ENCODE peak calls at places on chromosomes 16 and 17, in seven cellular contexts. C is OCI-LY7, Q is hepatocyte, A is GM23338, T is A549, D is fibroblast of lung, W is GM23248. N is an unnamed sample.

GRCh38 chr17:39236981-39237441 is 11.3 kb upstream of the STAC2 start:
- DNase-seq in A (no peak), T (no peak), C (no peak), D (no peak), W (no peak), Q (peak), N (no peak)

GRCh38 chr16:11517926-11518325 is 68.8 kb downstream of the LITAF start:
- DNase-seq in W (no peak), T (no peak), C (no peak), Q (no peak), A (no peak), D (no peak), N (no peak)

GRCh38 chr16:66425651-66426050 is 1.4 kb upstream of the BEAN1 start:
- DNase-seq in W (no peak), Q (no peak), A (no peak), C (no peak), T (no peak), D (no peak), N (no peak)

GRCh38 chr17:46944931-46945330 is 22.0 kb downstream of the GOSR2 start:
- DNase-seq in Q (no peak), T (no peak), A (no peak), C (no peak), W (peak), D (no peak), N (peak)

GRCh38 chr17:76051071-76051467 is 21.2 kb downstream of the SRP68 start:
- DNase-seq in Q (no peak), D (peak), A (no peak), C (no peak), W (no peak), T (no peak), N (peak)

GRCh38 chr16:17354121-17354750 is 116.5 kb downstream of the XYLT1 start:
- DNase-seq in Q (no peak), D (no peak), T (no peak), C (no peak), W (no peak), A (no peak), N (no peak)

GRCh38 chr17:66541461-66542182 is 239.2 kb downstream of the PRKCA start:
- DNase-seq in Q (no peak), T (no peak), A (no peak), W (no peak), D (peak), C (peak), N (no peak)

GRCh38 chr16:12737563-12737962 is 66.1 kb downstream of the CPPED1 start:
- DNase-seq in A (no peak), Q (no peak), C (no peak), D (no peak), T (no peak), W (no peak), N (no peak)

GRCh38 chr17:52604105-52604504 is 445.6 kb upstream of the CA10 start:
- DNase-seq in A (no peak), W (no peak), C (no peak), Q (no peak), T (no peak), D (no peak), N (no peak)

GRCh38 chr16:12081048-12081404 is 104.5 kb downstream of the SNX29 start:
- DNase-seq in Q (no peak), D (no peak), T (no peak), C (no peak), A (no peak), W (no peak), N (no peak)

GRCh38 chr16:66629856-66630255 is 25.4 kb downstream of the CMTM3 start:
- DNase-seq in T (no peak), W (no peak), Q (no peak), C (no peak), A (no peak), D (no peak), N (no peak)

GRCh38 chr17:78364436-78365281 is 4.8 kb upstream of the SOCS3 start:
- DNase-seq in C (no peak), W (no peak), A (peak), D (no peak), T (no peak), Q (no peak), N (no peak)

GRCh38 chr16:81841709-81842108 is 62.6 kb downstream of the PLCG2 start:
- DNase-seq in Q (no peak), W (no peak), C (peak), D (no peak), T (no peak), A (no peak), N (no peak)

GRCh38 chr16:53566568-53566967 is 63.6 kb upstream of the AKTIP start:
- DNase-seq in D (no peak), W (no peak), Q (no peak), A (no peak), T (no peak), C (no peak), N (no peak)

GRCh38 chr16:11067266-11067665 is 122.9 kb downstream of the CLEC16A start:
- DNase-seq in W (no peak), T (no peak), C (no peak), Q (no peak), D (no peak), A (no peak), N (no peak)

GRCh38 chr16:78509965-78510364 is 410.5 kb downstream of the WWOX start:
- DNase-seq in W (no peak), C (no peak), D (no peak), A (no peak), T (no peak), Q (no peak), N (no peak)

GRCh38 chr17:41728056-41728455 is 6.4 kb downstream of the HAP1 start:
- DNase-seq in A (no peak), C (peak), W (no peak), Q (no peak), D (no peak), T (no peak), N (no peak)
- H3K4me2 ChIP-seq in A (no peak), C (no peak), W (no peak), Q (no peak), D (no peak), T (no peak), N (no peak)

GRCh38 chr16:23519282-23519681 is 9.0 kb upstream of the GGA2 start:
- DNase-seq in W (peak), T (no peak), Q (no peak), D (no peak), A (no peak), C (peak), N (no peak)
- H3K4me2 ChIP-seq in W (no peak), T (no peak), Q (no peak), D (no peak), A (no peak), C (peak), N (no peak)

DNA sequence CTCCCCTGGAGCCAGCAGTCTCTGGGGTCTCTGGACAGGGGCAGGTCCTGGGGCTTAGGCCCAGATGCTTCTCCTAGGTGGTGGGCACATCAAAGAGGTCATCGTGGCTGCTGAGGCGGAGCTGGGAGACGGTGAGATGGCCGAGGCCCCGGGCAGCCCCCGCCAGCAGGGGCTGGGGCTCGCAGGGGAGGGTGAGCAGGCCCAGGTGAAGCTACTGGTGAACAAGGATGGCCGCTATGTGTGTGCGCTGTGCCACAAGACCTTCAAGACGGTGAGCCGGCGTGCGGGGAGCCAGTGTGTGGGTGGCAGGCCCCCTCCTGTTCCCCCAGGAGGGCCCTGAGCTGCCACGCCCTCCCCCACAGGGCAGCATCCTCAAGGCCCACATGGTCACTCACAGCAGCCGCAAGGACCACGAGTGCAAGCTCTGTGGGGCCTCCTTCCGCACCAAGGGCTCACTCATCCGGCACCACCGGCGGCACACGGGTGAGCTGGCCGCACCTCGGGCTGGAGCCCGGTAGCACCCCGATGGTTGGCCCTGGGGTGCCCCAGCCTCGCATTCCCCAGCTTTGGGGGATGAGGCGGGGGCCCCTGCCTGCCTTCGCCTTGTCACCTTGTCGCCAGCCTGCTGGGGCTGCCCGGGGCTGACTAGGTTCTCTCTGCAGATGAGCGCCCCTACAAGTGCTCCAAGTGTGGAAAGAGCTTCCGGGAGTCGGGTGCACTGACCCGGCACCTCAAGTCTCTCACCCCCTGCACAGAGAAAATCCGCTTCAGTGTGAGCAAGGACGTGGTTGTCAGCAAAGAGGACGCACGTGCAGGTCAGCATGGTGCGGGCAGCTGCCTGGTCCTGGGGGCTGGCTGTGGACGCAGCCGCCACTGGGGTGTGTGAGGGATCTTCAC is 3.9 kb upstream of the DNASE1L2 start:
- DNase-seq in D (no peak), C (no peak), Q (no peak), T (no peak), A (no peak), W (no peak), N (no peak)
- H3K4me2 ChIP-seq in D (no peak), C (no peak), Q (no peak), T (no peak), A (no peak), W (no peak), N (no peak)

GRCh38 chr17:1186923-1187771 is 7.4 kb upstream of the ABR start:
- DNase-seq in D (peak), Q (peak), C (peak), W (peak), T (peak), A (peak), N (peak)
- H3K4me2 ChIP-seq in D (peak), Q (peak), C (peak), W (peak), T (peak), A (peak), N (no peak)

GRCh38 chr16:20867585-20867984 is 32.6 kb downstream of the DCUN1D3 start:
- DNase-seq in C (no peak), Q (no peak), D (peak), A (no peak), T (no peak), W (peak), N (no peak)

GRCh38 chr16:20868890-20869289 is 31.3 kb downstream of the DCUN1D3 start:
- DNase-seq in T (peak), C (no peak), A (no peak), Q (peak), W (peak), D (peak), N (no peak)

GRCh38 chr16:20866792-20867191 is 33.4 kb downstream of the DCUN1D3 start:
- DNase-seq in C (no peak), A (no peak), D (no peak), W (no peak), T (no peak), Q (no peak), N (no peak)

GRCh38 chr16:20865420-20866126 is 34.6 kb downstream of the DCUN1D3 start:
- DNase-seq in W (peak), T (peak), Q (no peak), C (no peak), A (no peak), D (peak), N (no peak)

DNA sequence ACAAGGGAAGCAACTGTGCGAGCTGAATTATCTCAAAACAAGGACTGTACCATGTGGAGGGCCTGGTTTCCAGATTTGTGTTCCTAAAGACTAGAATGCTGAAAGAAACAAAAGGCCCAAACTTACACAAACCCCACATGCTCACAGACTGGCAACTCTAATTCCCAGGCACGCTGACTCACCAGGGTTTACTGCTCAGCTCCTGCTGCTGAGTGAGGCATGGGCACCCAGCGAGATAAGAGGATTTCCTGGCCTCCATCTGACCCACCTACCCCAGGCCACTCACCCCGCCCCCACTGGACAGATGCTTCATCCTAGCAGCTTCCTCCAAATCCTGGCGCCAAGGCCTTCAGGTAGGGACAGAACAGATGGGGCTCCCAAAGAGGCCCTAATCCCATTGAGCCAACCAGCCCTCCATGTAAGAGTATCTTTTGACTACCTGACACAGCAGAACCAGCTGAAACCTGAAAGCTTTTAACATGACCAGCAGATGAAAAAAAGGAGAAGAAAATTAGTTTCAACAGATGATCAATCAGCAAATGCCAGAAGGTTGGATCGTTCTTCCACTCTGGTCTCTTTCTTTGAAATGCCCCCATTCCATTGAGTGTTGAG is 33.9 kb downstream of the DCUN1D3 start:
- DNase-seq in T (peak), A (no peak), C (no peak), Q (peak), D (peak), W (peak), N (peak)
- H3K4me2 ChIP-seq in T (peak), A (no peak), C (no peak), Q (peak), D (peak), W (peak), N (peak)

N was measured in PC-9.